ENCODE peak calls at places on chromosomes 13 and 19, in four cellular contexts. J, M, Z and D are unnamed samples.

GRCh38 chr13:20350380-20350763 is 118.3 kb upstream of the GJB6 start:
- DNase-seq in J (no peak), M (no peak), Z (no peak), D (no peak)

GRCh38 chr19:29328586-29328985 is 115.6 kb upstream of the UQCRFS1 start:
- DNase-seq in J (no peak), M (no peak), Z (no peak), D (no peak)

GRCh38 chr13:100825551-100825950 is 151.0 kb upstream of the TMTC4 start:
- DNase-seq in J (no peak), M (no peak), Z (no peak), D (no peak)

GRCh38 chr13:85985791-85986190 is 186.6 kb upstream of the SLITRK6 start:
- DNase-seq in J (peak; percentile 66), M (no peak), Z (no peak), D (no peak)

GRCh38 chr13:26380930-26381329 is 127.0 kb downstream of the CDK8 start:
- DNase-seq in J (no peak), M (no peak), Z (no peak), D (no peak)

GRCh38 chr19:38321646-38322323 is 2.1 kb downstream of the KCNK6 start:
- DNase-seq in J (peak; percentile 25), M (no peak), Z (no peak), D (no peak)

GRCh38 chr13:25882732-25883357 is 169.0 kb downstream of the SHISA2 start:
- DNase-seq in J (no peak), M (no peak), Z (no peak), D (no peak)

GRCh38 chr19:3855321-3855720 is 13.5 kb downstream of the ZFR2 start:
- DNase-seq in J (no peak), M (no peak), Z (no peak), D (no peak)

GRCh38 chr13:94656766-94657165 is 55.1 kb downstream of the GPR180 start:
- DNase-seq in J (peak; percentile 96), M (no peak), Z (no peak), D (peak; percentile 17)

GRCh38 chr13:19952850-19953249 is 5.7 kb upstream of the ZMYM2 start:
- DNase-seq in J (no peak), M (no peak), Z (no peak), D (no peak)

GRCh38 chr13:30727491-30728350 is 7.6 kb upstream of the ALOX5AP start:
- DNase-seq in J (no peak), M (no peak), Z (no peak), D (no peak)

GRCh38 chr13:55230570-55230908 is 1910.2 kb upstream of the PRR20A start:
- DNase-seq in J (no peak), M (no peak), Z (no peak), D (no peak)

GRCh38 chr13:61183670-61184069 is 232.0 kb downstream of the PCDH20 start:
- DNase-seq in J (no peak), M (no peak), Z (no peak), D (no peak)

GRCh38 chr19:52638601-52639000 is 446 bp upstream of the ZNF83 start:
- DNase-seq in J (no peak), M (no peak), Z (no peak), D (peak; percentile 42)

GRCh38 chr13:31018511-31018910 is 86.1 kb downstream of the TEX26 start:
- DNase-seq in J (no peak), M (no peak), Z (no peak), D (no peak)

GRCh38 chr13:44620057-44620456 is 43.9 kb upstream of the TSC22D1 start:
- DNase-seq in J (peak; percentile 17), M (no peak), Z (no peak), D (no peak)

GRCh38 chr13:111152836-111153235 is 37.7 kb downstream of the ARHGEF7 start:
- DNase-seq in J (no peak), M (no peak), Z (no peak), D (no peak)

GRCh38 chr13:111359237-111359915 is 38.9 kb downstream of the TEX29 start:
- DNase-seq in J (peak; percentile 11), M (no peak), Z (no peak), D (no peak)

GRCh38 chr19:13689050-13689449 is 75.3 kb upstream of the MRI1 start:
- DNase-seq in J (peak; percentile 23), M (no peak), Z (no peak), D (no peak)

GRCh38 chr19:32691952-32692726 is 518 bp downstream of the NUDT19 start:
- DNase-seq in J (peak; percentile 72), M (peak; percentile 77), Z (no peak), D (peak; percentile 79)

GRCh38 chr13:43319617-43320444 is 296.4 kb downstream of the DNAJC15 start:
- DNase-seq in J (no peak), M (no peak), Z (no peak), D (no peak)

GRCh38 chr19:33133438-33134031 is 1.6 kb downstream of the WDR88 start:
- DNase-seq in J (peak; percentile 51), M (no peak), Z (no peak), D (no peak)

GRCh38 chr13:19178901-19179593 is 2.6 kb downstream of the TUBA3C start:
- DNase-seq in J (no peak), M (no peak), Z (no peak), D (no peak)

DNA sequence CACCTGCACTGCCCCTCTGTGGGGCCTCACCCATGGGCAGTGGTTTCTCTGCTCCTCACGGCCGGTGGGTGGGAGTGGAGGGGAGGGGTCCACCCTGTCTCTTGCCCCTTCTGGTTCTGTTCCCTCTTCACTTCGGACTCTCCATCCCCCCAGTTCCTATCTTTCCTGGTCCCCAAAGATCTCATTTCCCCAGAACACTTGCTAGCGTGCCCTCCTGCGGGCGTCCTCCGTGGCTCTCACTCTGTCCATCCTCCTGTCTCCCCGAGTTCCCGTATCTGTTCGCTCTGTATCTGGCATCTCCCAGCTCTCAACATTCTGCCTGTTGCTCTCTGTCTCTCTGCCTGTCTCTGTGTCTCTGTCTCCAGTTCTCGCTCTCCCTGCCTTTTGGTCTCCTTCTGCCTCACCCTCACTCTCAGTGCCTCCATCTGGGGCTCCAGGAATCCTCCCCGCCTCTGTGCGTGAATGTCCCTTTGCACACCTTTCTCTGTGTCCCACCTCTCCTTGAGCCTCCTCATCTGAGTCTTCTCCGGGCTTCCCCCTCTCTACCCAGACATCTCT is 363 bp downstream of the SPIB start:
- DNase-seq in J (no peak), M (no peak), Z (no peak), D (no peak)
- TF ChIP-seq CTCF in J (no peak), M (no peak), Z (no peak), D (no peak)

GRCh38 chr19:46721269-46722003 is 4.5 kb upstream of the PRKD2 start:
- DNase-seq in J (no peak), M (no peak), Z (no peak), D (no peak)
- TF ChIP-seq CTCF in J (no peak), M (no peak), Z (peak; percentile 30), D (peak; percentile 10)

DNA sequence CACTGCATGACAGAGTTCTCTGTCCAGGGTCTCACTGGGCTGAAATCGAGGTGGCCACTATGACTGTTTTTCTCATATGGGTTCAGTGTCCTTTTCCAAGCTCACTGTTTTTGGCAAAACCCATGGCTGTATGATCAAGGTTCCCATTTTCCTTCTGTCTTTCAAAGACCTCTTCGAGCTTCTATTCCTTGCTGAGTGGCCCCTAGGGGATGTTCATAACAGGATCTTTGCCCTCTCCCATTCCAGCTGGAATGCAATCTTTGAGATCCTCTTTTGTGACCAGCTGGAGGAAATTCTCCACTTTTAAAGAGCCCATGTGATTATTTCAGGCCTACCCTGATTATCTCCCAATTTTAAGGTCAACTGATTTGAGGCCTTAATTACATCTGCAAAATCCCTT is 572.5 kb upstream of the SLC10A2 start:
- DNase-seq in J (no peak), M (no peak), Z (no peak), D (no peak)
- TF ChIP-seq CTCF in J (no peak), M (no peak), Z (no peak), D (no peak)

GRCh38 chr19:11905928-11906327 is 18.3 kb downstream of the ZNF69 start:
- DNase-seq in J (no peak), M (no peak), Z (no peak), D (no peak)

GRCh38 chr19:11902228-11902627 is 14.6 kb downstream of the ZNF69 start:
- DNase-seq in J (no peak), M (no peak), Z (no peak), D (no peak)
- TF ChIP-seq CTCF in J (no peak), M (no peak), Z (no peak), D (no peak)

DNA sequence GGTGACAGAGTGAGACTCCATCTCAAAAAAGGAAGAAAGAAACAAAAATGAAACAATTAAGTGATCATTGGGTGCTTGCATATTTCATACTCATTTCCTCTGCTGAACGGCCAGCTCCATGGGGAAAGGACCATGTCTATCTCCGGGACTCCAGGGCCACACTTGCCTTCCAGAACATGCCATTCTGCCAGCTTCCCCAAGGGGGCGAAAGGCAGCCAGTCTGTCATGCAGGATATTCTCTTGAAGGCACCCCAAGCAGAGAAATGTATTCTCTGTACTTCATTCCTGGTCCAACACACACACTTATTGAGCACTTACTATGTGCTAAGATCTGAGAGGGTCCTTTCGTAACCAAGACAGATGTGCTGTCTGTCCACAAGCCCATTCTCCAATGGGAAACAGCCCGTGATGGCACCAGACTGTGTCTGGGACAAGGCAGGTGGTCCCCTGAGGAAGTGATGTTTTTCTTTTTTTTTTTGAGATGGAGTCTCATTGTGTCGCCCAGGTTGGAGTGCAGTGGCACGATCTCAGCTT is 10.2 kb upstream of the CARM1 start:
- DNase-seq in J (no peak), M (peak; percentile 70), Z (no peak), D (no peak)
- TF ChIP-seq CTCF in J (peak; percentile 53), M (peak; percentile 46), Z (peak; percentile 49), D (no peak)